ENCODE peak calls at places on chromosomes 3 and 15, in seven cellular contexts. N is neuronal stem cell; V is ureter; W is mesothelial cell of epicardium; A is T-helper 9 cell; U is Kasumi-1; I is stimulated activated CD8-positive, alpha-beta memory T cell treated with anti-CD3 and anti-CD28 coated beads, Interleukin-15, amount 100 ng/mL, for 1 hour. X is an unnamed sample.

GRCh38 chr3:88188436-88188835 is 38.7 kb downstream of the C3orf38 start:
- DNase-seq in N (no peak), A (no peak), I (no peak), U (no peak), W (no peak), V (no peak), X (no peak)

GRCh38 chr15:41969851-41970431 is 2.4 kb downstream of the EHD4 start:
- DNase-seq in A (peak), U (no peak), N (no peak), I (no peak), W (no peak), V (peak), X (peak)

GRCh38 chr3:126026277-126026751 is 57.3 kb downstream of the ROPN1B start:
- DNase-seq in A (no peak), I (no peak), N (no peak), W (no peak), V (no peak), U (no peak), X (no peak)

GRCh38 chr3:125351814-125352456 is 23.2 kb downstream of the ZNF148 start:
- DNase-seq in W (no peak), I (no peak), N (no peak), V (no peak), A (no peak), U (no peak), X (no peak)

GRCh38 chr15:76803049-76803571 is 102.0 kb downstream of the SCAPER start:
- DNase-seq in I (no peak), U (no peak), W (no peak), N (no peak), V (no peak), A (no peak), X (no peak)

GRCh38 chr3:52062499-52062898 is 6.1 kb upstream of the DUSP7 start:
- DNase-seq in I (no peak), V (no peak), A (no peak), N (no peak), W (no peak), U (no peak), X (no peak)

GRCh38 chr3:29597376-29598008 is 316.6 kb downstream of the RBMS3 start:
- DNase-seq in N (no peak), V (no peak), W (no peak), U (no peak), A (no peak), I (no peak), X (no peak)

GRCh38 chr3:175512700-175513099 is 653.6 kb downstream of the NAALADL2 start:
- DNase-seq in I (no peak), U (peak), A (no peak), V (no peak), N (peak), W (no peak), X (no peak)

GRCh38 chr15:80531388-80532184 is 127.4 kb downstream of the ARNT2 start:
- DNase-seq in I (no peak), W (no peak), A (no peak), U (no peak), V (no peak), N (no peak), X (no peak)

GRCh38 chr3:105584351-105584790 is 217.7 kb downstream of the ALCAM start:
- DNase-seq in U (no peak), A (no peak), N (no peak), W (no peak), V (no peak), I (no peak), X (no peak)

GRCh38 chr3:71456826-71457225 is 126.7 kb downstream of the FOXP1 start:
- DNase-seq in N (no peak), A (no peak), W (no peak), V (no peak), U (no peak), I (no peak), X (no peak)

GRCh38 chr3:42301446-42302175 is 35.6 kb upstream of the CCK start:
- DNase-seq in A (no peak), W (no peak), U (no peak), V (no peak), I (no peak), N (no peak), X (no peak)

GRCh38 chr3:139476348-139476747 is at the start of gene RBP2:
- DNase-seq in A (no peak), N (no peak), W (no peak), I (no peak), V (no peak), U (no peak), X (no peak)